ENCODE peak calls at places on chromosome 10, in four cellular contexts. One of them, this sample, is unnamed.

GRCh38 chr10:80186364-80187012 is 18.8 kb downstream of the ANXA11 start:
- DNase-seq in hepatocyte: no peak
- DNase-seq in neuronal stem cell: no peak
- DNase-seq in fibroblast of lung: no peak
- DNase-seq in this sample: no peak

GRCh38 chr10:84416245-84416555 is 87.8 kb downstream of the CCSER2 start:
- DNase-seq in hepatocyte: no peak
- DNase-seq in neuronal stem cell: no peak
- DNase-seq in fibroblast of lung: no peak
- DNase-seq in this sample: no peak

GRCh38 chr10:80477813-80478212 is 23.7 kb downstream of the TSPAN14 start:
- DNase-seq in hepatocyte: no peak
- DNase-seq in neuronal stem cell: no peak
- DNase-seq in fibroblast of lung: peak; percentile 92
- DNase-seq in this sample: no peak

GRCh38 chr10:7411671-7412481 is 1.0 kb upstream of the SFMBT2 start:
- DNase-seq in hepatocyte: peak; percentile 10
- DNase-seq in neuronal stem cell: no peak
- DNase-seq in fibroblast of lung: no peak
- DNase-seq in this sample: peak; percentile 22

GRCh38 chr10:130360826-130361311 is 224.7 kb downstream of the GLRX3 start:
- DNase-seq in hepatocyte: no peak
- DNase-seq in neuronal stem cell: no peak
- DNase-seq in fibroblast of lung: no peak
- DNase-seq in this sample: no peak

GRCh38 chr10:80289451-80290287 is at the start of gene MAT1A:
- DNase-seq in hepatocyte: peak; percentile 56
- DNase-seq in neuronal stem cell: no peak
- DNase-seq in fibroblast of lung: peak; percentile 13
- DNase-seq in this sample: no peak

GRCh38 chr10:125795111-125795510 is 19.5 kb upstream of the MMP21 start:
- DNase-seq in hepatocyte: no peak
- DNase-seq in neuronal stem cell: no peak
- DNase-seq in fibroblast of lung: no peak
- DNase-seq in this sample: no peak

GRCh38 chr10:11489591-11489990 is 121.9 kb downstream of the USP6NL start:
- DNase-seq in hepatocyte: no peak
- DNase-seq in neuronal stem cell: no peak
- DNase-seq in fibroblast of lung: no peak
- DNase-seq in this sample: no peak

GRCh38 chr10:13794982-13795381 is 208.2 kb downstream of the PRPF18 start:
- DNase-seq in hepatocyte: no peak
- DNase-seq in neuronal stem cell: no peak
- DNase-seq in fibroblast of lung: no peak
- DNase-seq in this sample: no peak

GRCh38 chr10:73997806-73998622 is at the start of gene VCL:
- DNase-seq in hepatocyte: peak; percentile 99
- DNase-seq in neuronal stem cell: peak; percentile 99
- DNase-seq in fibroblast of lung: peak; percentile 98
- DNase-seq in this sample: peak; percentile 99

GRCh38 chr10:9195385-9195784 is 1140.9 kb downstream of the GATA3 start:
- DNase-seq in hepatocyte: no peak
- DNase-seq in neuronal stem cell: no peak
- DNase-seq in fibroblast of lung: no peak
- DNase-seq in this sample: no peak

GRCh38 chr10:98038333-98038732 is 7.9 kb upstream of the CRTAC1 start:
- DNase-seq in hepatocyte: peak; percentile 30
- DNase-seq in neuronal stem cell: no peak
- DNase-seq in fibroblast of lung: no peak
- DNase-seq in this sample: no peak

GRCh38 chr10:59177031-59177861 is 803 bp downstream of the PHYHIPL start:
- DNase-seq in hepatocyte: peak; percentile 75
- DNase-seq in neuronal stem cell: peak; percentile 75
- DNase-seq in fibroblast of lung: peak; percentile 91
- DNase-seq in this sample: peak; percentile 23

GRCh38 chr10:31129261-31129660 is 97.6 kb upstream of the ZNF438 start:
- DNase-seq in hepatocyte: peak; percentile 45
- DNase-seq in neuronal stem cell: no peak
- DNase-seq in fibroblast of lung: peak; percentile 95
- DNase-seq in this sample: peak; percentile 59

GRCh38 chr10:115957010-115957395 is 316.0 kb downstream of the GFRA1 start:
- DNase-seq in hepatocyte: no peak
- DNase-seq in neuronal stem cell: no peak
- DNase-seq in fibroblast of lung: no peak
- DNase-seq in this sample: no peak

GRCh38 chr10:122343135-122343800 is 31.2 kb upstream of the PLEKHA1 start:
- DNase-seq in hepatocyte: no peak
- DNase-seq in neuronal stem cell: no peak
- DNase-seq in fibroblast of lung: no peak
- DNase-seq in this sample: no peak

GRCh38 chr10:123507298-123507697 is 158.9 kb upstream of the GPR26 start:
- DNase-seq in hepatocyte: no peak
- DNase-seq in neuronal stem cell: no peak
- DNase-seq in fibroblast of lung: no peak
- DNase-seq in this sample: no peak

GRCh38 chr10:44914891-44915290 is 3.8 kb downstream of the TMEM72 start:
- DNase-seq in hepatocyte: no peak
- DNase-seq in neuronal stem cell: no peak
- DNase-seq in fibroblast of lung: no peak
- DNase-seq in this sample: no peak

GRCh38 chr10:31648966-31649365 is 279.7 kb downstream of the ARHGAP12 start:
- DNase-seq in hepatocyte: no peak
- DNase-seq in neuronal stem cell: no peak
- DNase-seq in fibroblast of lung: no peak
- DNase-seq in this sample: no peak

GRCh38 chr10:7410306-7410799 is 481 bp downstream of the SFMBT2 start:
- DNase-seq in hepatocyte: peak; percentile 33
- DNase-seq in neuronal stem cell: no peak
- DNase-seq in fibroblast of lung: peak; percentile 22
- DNase-seq in this sample: peak; percentile 21

GRCh38 chr10:89615824-89616223 is 29.2 kb downstream of the PANK1 start:
- DNase-seq in hepatocyte: no peak
- DNase-seq in neuronal stem cell: no peak
- DNase-seq in fibroblast of lung: no peak
- DNase-seq in this sample: no peak

GRCh38 chr10:125035136-125035535 is 93.2 kb downstream of the ZRANB1 start:
- DNase-seq in hepatocyte: no peak
- DNase-seq in neuronal stem cell: no peak
- DNase-seq in fibroblast of lung: peak; percentile 95
- DNase-seq in this sample: no peak

GRCh38 chr10:46273506-46274477 is 13.0 kb upstream of the ANTXRL start:
- DNase-seq in hepatocyte: no peak
- DNase-seq in neuronal stem cell: no peak
- DNase-seq in fibroblast of lung: no peak
- DNase-seq in this sample: no peak

GRCh38 chr10:79139124-79139835 is 70.5 kb downstream of the ZMIZ1 start:
- DNase-seq in hepatocyte: peak; percentile 73
- DNase-seq in neuronal stem cell: no peak
- DNase-seq in fibroblast of lung: peak; percentile 90
- DNase-seq in this sample: peak; percentile 74

GRCh38 chr10:120387326-120387725 is 69.7 kb upstream of the PLPP4 start:
- DNase-seq in hepatocyte: no peak
- DNase-seq in neuronal stem cell: no peak
- DNase-seq in fibroblast of lung: no peak
- DNase-seq in this sample: no peak

GRCh38 chr10:74593470-74593869 is 232.9 kb upstream of the KAT6B start:
- DNase-seq in hepatocyte: no peak
- DNase-seq in neuronal stem cell: no peak
- DNase-seq in fibroblast of lung: peak; percentile 98
- DNase-seq in this sample: no peak

GRCh38 chr10:129778571-129778970 is 185.5 kb downstream of the EBF3 start:
- DNase-seq in hepatocyte: no peak
- DNase-seq in neuronal stem cell: no peak
- DNase-seq in fibroblast of lung: no peak
- DNase-seq in this sample: no peak

GRCh38 chr10:123269017-123269552 is 114.9 kb downstream of the BUB3 start:
- DNase-seq in hepatocyte: no peak
- DNase-seq in neuronal stem cell: no peak
- DNase-seq in fibroblast of lung: no peak
- DNase-seq in this sample: no peak

GRCh38 chr10:5291501-5292195 is 73.1 kb upstream of the UCN3 start:
- DNase-seq in hepatocyte: peak; percentile 64
- DNase-seq in neuronal stem cell: no peak
- DNase-seq in fibroblast of lung: peak; percentile 91
- DNase-seq in this sample: no peak

GRCh38 chr10:70920519-70920918 is 32.2 kb upstream of the PCBD1 start:
- DNase-seq in hepatocyte: no peak
- DNase-seq in neuronal stem cell: no peak
- DNase-seq in fibroblast of lung: no peak
- DNase-seq in this sample: no peak

GRCh38 chr10:34031410-34031809 is 696.9 kb upstream of the NRP1 start:
- DNase-seq in hepatocyte: no peak
- DNase-seq in neuronal stem cell: no peak
- DNase-seq in fibroblast of lung: peak; percentile 95
- DNase-seq in this sample: no peak

GRCh38 chr10:99507265-99507664 is 25.5 kb upstream of the NKX2-3 start:
- DNase-seq in hepatocyte: no peak
- DNase-seq in neuronal stem cell: no peak
- DNase-seq in fibroblast of lung: no peak
- DNase-seq in this sample: no peak

GRCh38 chr10:1059902-1060301 is 3.7 kb downstream of the WDR37 start:
- DNase-seq in hepatocyte: no peak
- DNase-seq in neuronal stem cell: no peak
- DNase-seq in fibroblast of lung: no peak
- DNase-seq in this sample: no peak

DNA sequence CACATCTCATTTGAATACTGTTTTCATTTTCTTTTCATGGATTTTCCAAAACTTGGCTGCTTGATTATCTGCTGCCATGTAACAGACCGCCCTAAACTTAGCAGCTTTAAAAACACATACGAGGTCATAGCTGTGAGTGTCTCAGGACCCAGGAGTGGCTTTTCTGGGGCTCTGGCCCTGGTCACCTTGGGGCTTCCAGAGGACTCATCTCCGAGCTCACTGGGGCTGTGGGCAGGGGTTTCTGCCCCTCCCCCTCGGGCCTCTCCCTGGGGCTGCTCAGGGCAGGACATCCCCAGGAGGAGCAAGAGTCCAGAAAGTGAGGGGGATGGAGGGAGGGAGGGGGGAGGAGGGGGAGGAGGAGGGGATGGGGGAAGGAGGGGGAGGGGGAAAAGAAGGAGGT is 77.0 kb downstream of the NKX6-2 start:
- DNase-seq in hepatocyte: no peak
- DNase-seq in neuronal stem cell: no peak
- DNase-seq in fibroblast of lung: no peak
- DNase-seq in this sample: no peak
- H3K36me3 ChIP-seq in hepatocyte: no peaks in the 10 kb centered on the region
- H3K36me3 ChIP-seq in neuronal stem cell: peaks cover 5% of the 10 kb centered on the region
- H3K36me3 ChIP-seq in fibroblast of lung: no peaks in the 10 kb centered on the region
- H3K36me3 ChIP-seq in this sample: no peaks in the 10 kb centered on the region

GRCh38 chr10:67926956-67927355 is 42.5 kb downstream of the SIRT1 start:
- DNase-seq in hepatocyte: no peak
- DNase-seq in neuronal stem cell: no peak
- DNase-seq in fibroblast of lung: no peak
- DNase-seq in this sample: no peak
- H3K36me3 ChIP-seq in hepatocyte: no peaks in the 10 kb centered on the region
- H3K36me3 ChIP-seq in neuronal stem cell: peaks cover 54% of the 10 kb centered on the region
- H3K36me3 ChIP-seq in fibroblast of lung: peaks cover 11% of the 10 kb centered on the region
- H3K36me3 ChIP-seq in this sample: no peaks in the 10 kb centered on the region

GRCh38 chr10:25959540-25960232 is 25.7 kb downstream of the MYO3A start:
- DNase-seq in hepatocyte: no peak
- DNase-seq in neuronal stem cell: no peak
- DNase-seq in fibroblast of lung: no peak
- DNase-seq in this sample: no peak
- H3K36me3 ChIP-seq in hepatocyte: no peaks in the 10 kb centered on the region
- H3K36me3 ChIP-seq in neuronal stem cell: no peaks in the 10 kb centered on the region
- H3K36me3 ChIP-seq in fibroblast of lung: no peaks in the 10 kb centered on the region
- H3K36me3 ChIP-seq in this sample: no peaks in the 10 kb centered on the region

GRCh38 chr10:92011560-92012214 is 88.1 kb downstream of the BTAF1 start:
- DNase-seq in hepatocyte: no peak
- DNase-seq in neuronal stem cell: no peak
- DNase-seq in fibroblast of lung: peak; percentile 56
- DNase-seq in this sample: no peak
- H3K36me3 ChIP-seq in hepatocyte: no peaks in the 10 kb centered on the region
- H3K36me3 ChIP-seq in neuronal stem cell: peaks cover 96% of the 10 kb centered on the region
- H3K36me3 ChIP-seq in fibroblast of lung: peaks cover 4% of the 10 kb centered on the region
- H3K36me3 ChIP-seq in this sample: no peaks in the 10 kb centered on the region

GRCh38 chr10:96235326-96236089 is 35.9 kb downstream of the BLNK start:
- DNase-seq in hepatocyte: no peak
- DNase-seq in neuronal stem cell: no peak
- DNase-seq in fibroblast of lung: no peak
- DNase-seq in this sample: no peak

GRCh38 chr10:96236876-96237275 is 34.5 kb downstream of the BLNK start:
- DNase-seq in hepatocyte: no peak
- DNase-seq in neuronal stem cell: no peak
- DNase-seq in fibroblast of lung: no peak
- DNase-seq in this sample: no peak

GRCh38 chr10:96236090-96236478 is 35.3 kb downstream of the BLNK start:
- DNase-seq in hepatocyte: no peak
- DNase-seq in neuronal stem cell: no peak
- DNase-seq in fibroblast of lung: no peak
- DNase-seq in this sample: no peak

GRCh38 chr10:96242822-96243221 is 28.5 kb downstream of the BLNK start:
- DNase-seq in hepatocyte: no peak
- DNase-seq in neuronal stem cell: no peak
- DNase-seq in fibroblast of lung: no peak
- DNase-seq in this sample: no peak

GRCh38 chr10:96238889-96239624 is 32.3 kb downstream of the BLNK start:
- DNase-seq in hepatocyte: no peak
- DNase-seq in neuronal stem cell: no peak
- DNase-seq in fibroblast of lung: no peak
- DNase-seq in this sample: no peak
- H3K36me3 ChIP-seq in hepatocyte: no peaks in the 10 kb centered on the region
- H3K36me3 ChIP-seq in neuronal stem cell: no peaks in the 10 kb centered on the region
- H3K36me3 ChIP-seq in fibroblast of lung: no peaks in the 10 kb centered on the region
- H3K36me3 ChIP-seq in this sample: no peaks in the 10 kb centered on the region

DNA sequence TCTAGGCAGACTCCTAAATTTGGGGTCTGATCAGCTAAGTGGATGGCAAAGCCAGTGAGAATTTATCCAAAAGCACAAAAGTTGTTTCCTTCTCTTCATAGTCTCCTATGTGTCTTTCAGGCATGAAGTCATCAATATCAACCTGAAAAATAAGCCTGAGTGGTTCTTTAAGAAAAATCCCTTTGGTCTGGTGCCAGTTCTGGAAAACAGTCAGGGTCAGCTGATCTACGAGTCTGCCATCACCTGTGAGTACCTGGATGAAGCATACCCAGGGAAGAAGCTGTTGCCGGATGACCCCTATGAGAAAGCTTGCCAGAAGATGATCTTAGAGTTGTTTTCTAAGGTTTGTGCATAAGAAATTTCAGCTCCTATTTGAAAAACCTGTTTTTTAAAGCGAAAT is 4.8 kb downstream of the GSTO1 start:
- DNase-seq in hepatocyte: no peak
- DNase-seq in neuronal stem cell: no peak
- DNase-seq in fibroblast of lung: no peak
- DNase-seq in this sample: no peak
- H3K36me3 ChIP-seq in hepatocyte: peaks cover 3% of the 10 kb centered on the region
- H3K36me3 ChIP-seq in neuronal stem cell: peaks cover 77% of the 10 kb centered on the region
- H3K36me3 ChIP-seq in fibroblast of lung: peaks cover 18% of the 10 kb centered on the region
- H3K36me3 ChIP-seq in this sample: no peaks in the 10 kb centered on the region

This sample was measured in ovary.